ENCODE peak calls at places on chromosomes 4 and X, in six cellular contexts. Y is astrocyte of the spinal cord, W is DMS79, S is HTR-8/SVneo, J is M059J, C is non-pigmented ciliary epithelial cell. G is an unnamed sample.

GRCh38 chrX:11190745-11191510 is 79.8 kb downstream of the HCCS start:
- DNase-seq in Y (no peak), J (peak; percentile 21), C (no peak), W (peak; percentile 35), S (no peak), G (no peak)

GRCh38 chr4:5444918-5445517 is 263.3 kb downstream of the EVC2 start:
- DNase-seq in S (no peak), Y (no peak), W (no peak), C (no peak), J (peak; percentile 24), G (no peak)

GRCh38 chrX:13364230-13364629 is 44.4 kb upstream of the ATXN3L start:
- DNase-seq in C (no peak), W (no peak), S (no peak), Y (no peak), J (peak; percentile 47), G (no peak)

GRCh38 chr4:103634236-103634635 is 85.5 kb downstream of the TACR3 start:
- DNase-seq in S (no peak), J (no peak), Y (no peak), C (no peak), W (no peak), G (no peak)

GRCh38 chr4:69214716-69215115 is at the start of gene UGT2B11:
- DNase-seq in J (no peak), Y (no peak), W (no peak), S (no peak), C (no peak), G (no peak)

GRCh38 chr4:7156273-7157139 is 35.8 kb upstream of the SORCS2 start:
- DNase-seq in J (no peak), Y (no peak), S (no peak), W (no peak), C (no peak), G (no peak)

GRCh38 chr4:110641218-110641617 is 18.3 kb upstream of the PITX2 start:
- DNase-seq in J (no peak), S (no peak), W (no peak), Y (no peak), C (no peak), G (no peak)

GRCh38 chr4:23614284-23614892 is 275.5 kb downstream of the PPARGC1A start:
- DNase-seq in W (no peak), C (peak; percentile 1), J (peak; percentile 58), S (no peak), Y (peak; percentile 35), G (no peak)

GRCh38 chr4:127698789-127699200 is 31.4 kb upstream of the SLC25A31 start:
- DNase-seq in C (peak; percentile 92), J (peak; percentile 85), Y (peak; percentile 85), W (no peak), S (peak; percentile 65), G (peak; percentile 53)

GRCh38 chr4:61493041-61493440 is 292.9 kb downstream of the ADGRL3 start:
- DNase-seq in Y (no peak), J (no peak), W (no peak), S (no peak), C (no peak), G (no peak)

GRCh38 chr4:75658881-75659280 is 14.3 kb downstream of the G3BP2 start:
- DNase-seq in W (no peak), C (no peak), Y (no peak), J (peak; percentile 18), S (no peak), G (no peak)

GRCh38 chr4:4387531-4388311 is 819 bp downstream of the NSG1 start:
- DNase-seq in C (no peak), W (peak; percentile 10), Y (no peak), J (no peak), S (no peak), G (no peak)

G was measured in HS-5.